ENCODE peak calls at places on chromosome 1, in nine cellular contexts. K is psoas muscle; U is body of pancreas; X is astrocyte; Y is sigmoid colon; O is adrenal gland; I is colonic mucosa; A is CD8-positive, alpha-beta T cell; V is thoracic aorta. M is an unnamed sample.
A peak's percentile ranks its signal among the peaks of the same experiment; 100 is the strongest.

GRCh38 chr1:14826172-14826636 is 227.7 kb downstream of the KAZN start:
- DNase-seq in K (no peak), U (peak; percentile 27), X (peak; percentile 87), Y (peak; percentile 88), O (no peak), I (peak; percentile 27), A (no peak), V (no peak), M (no peak)

GRCh38 chr1:110605901-110606783 is at the start of gene KCNA2:
- DNase-seq in K (peak; percentile 71), U (peak; percentile 52), X (peak; percentile 2), Y (peak; percentile 74), O (no peak), I (no peak), A (no peak), V (no peak), M (no peak)

GRCh38 chr1:166796620-166797236 is 42.5 kb upstream of the POGK start:
- DNase-seq in K (no peak), U (no peak), X (no peak), Y (no peak), O (no peak), I (no peak), A (no peak), V (no peak), M (no peak)

GRCh38 chr1:233477359-233477758 is 136.5 kb upstream of the KCNK1 start:
- DNase-seq in K (no peak), U (no peak), X (no peak), Y (no peak), O (no peak), I (no peak), A (no peak), V (no peak), M (no peak)

GRCh38 chr1:207993477-207994445 is 82.8 kb upstream of the CD34 start:
- DNase-seq in K (no peak), U (no peak), X (no peak), Y (no peak), O (no peak), I (no peak), A (no peak), V (no peak), M (no peak)

GRCh38 chr1:224831501-224831900 is 98.0 kb upstream of the DNAH14 start:
- DNase-seq in K (no peak), U (no peak), X (peak; percentile 20), Y (no peak), O (no peak), I (no peak), A (no peak), V (no peak), M (no peak)

GRCh38 chr1:39657923-39658485 is 13.9 kb downstream of the NT5C1A start:
- DNase-seq in K (peak; percentile 86), U (peak; percentile 80), X (peak; percentile 24), Y (no peak), O (peak; percentile 68), I (peak; percentile 71), A (peak; percentile 63), V (no peak), M (peak; percentile 47)

GRCh38 chr1:182761396-182762395 is 27.9 kb upstream of the NPL start:
- DNase-seq in K (no peak), U (no peak), X (no peak), Y (no peak), O (no peak), I (no peak), A (no peak), V (no peak), M (no peak)

GRCh38 chr1:155006601-155007101 is 4.0 kb downstream of the ZBTB7B start:
- DNase-seq in K (no peak), U (peak; percentile 48), X (no peak), Y (no peak), O (peak; percentile 15), I (no peak), A (no peak), V (no peak), M (no peak)

GRCh38 chr1:52723260-52723659 is 3.0 kb upstream of the ZYG11B start:
- DNase-seq in K (no peak), U (no peak), X (no peak), Y (no peak), O (no peak), I (no peak), A (no peak), V (no peak), M (no peak)

GRCh38 chr1:45922813-45923212 is 119.4 kb downstream of the MAST2 start:
- DNase-seq in K (no peak), U (no peak), X (no peak), Y (no peak), O (no peak), I (no peak), A (no peak), V (no peak), M (no peak)
- H3K27ac ChIP-seq in K (peak overlapping the region; percentile 41), U (no peak overlapping the region), X (no peak overlapping the region), Y (no peak overlapping the region), O (no peak overlapping the region), I (no peak overlapping the region), A (no peak overlapping the region), V (no peak overlapping the region), M (no peak overlapping the region)

DNA sequence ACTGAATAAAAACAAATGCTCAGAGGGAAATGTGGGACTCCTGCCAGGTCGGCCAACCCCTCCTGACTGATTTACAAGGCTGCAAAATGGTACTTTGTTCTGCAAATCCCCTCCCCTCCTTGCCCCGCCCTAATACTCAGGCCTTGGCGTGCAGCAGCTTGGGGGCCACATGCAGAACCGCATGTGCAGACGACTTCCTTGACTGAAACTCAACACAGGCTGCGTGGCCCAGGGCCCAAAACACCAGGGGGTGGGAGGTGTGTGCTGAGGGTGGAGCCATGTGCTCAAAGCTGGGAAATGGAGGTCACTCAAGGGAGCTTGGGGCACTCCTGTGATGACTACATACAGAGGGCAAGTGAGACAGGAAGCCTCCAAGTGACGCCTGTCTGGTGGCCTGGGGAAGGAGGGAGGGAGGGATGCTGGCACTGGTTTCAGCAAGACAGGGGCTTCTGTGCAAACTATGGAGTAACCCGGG is 87.2 kb downstream of the MRPL37 start:
- DNase-seq in K (peak; percentile 91), U (peak; percentile 86), X (peak; percentile 64), Y (peak; percentile 93), O (peak; percentile 79), I (peak; percentile 88), A (peak; percentile 71), V (peak; percentile 69), M (peak; percentile 14)
- H3K4me1 ChIP-seq in K (peaks cover 75% of the 10 kb centered on the region), U (peaks cover 57% of the 10 kb centered on the region), X (peaks cover 18% of the 10 kb centered on the region), Y (peaks cover 85% of the 10 kb centered on the region), O (peaks cover 65% of the 10 kb centered on the region), I (peaks cover 36% of the 10 kb centered on the region), A (peaks cover 96% of the 10 kb centered on the region), V (peaks cover 63% of the 10 kb centered on the region), M (peaks cover 95% of the 10 kb centered on the region)

DNA sequence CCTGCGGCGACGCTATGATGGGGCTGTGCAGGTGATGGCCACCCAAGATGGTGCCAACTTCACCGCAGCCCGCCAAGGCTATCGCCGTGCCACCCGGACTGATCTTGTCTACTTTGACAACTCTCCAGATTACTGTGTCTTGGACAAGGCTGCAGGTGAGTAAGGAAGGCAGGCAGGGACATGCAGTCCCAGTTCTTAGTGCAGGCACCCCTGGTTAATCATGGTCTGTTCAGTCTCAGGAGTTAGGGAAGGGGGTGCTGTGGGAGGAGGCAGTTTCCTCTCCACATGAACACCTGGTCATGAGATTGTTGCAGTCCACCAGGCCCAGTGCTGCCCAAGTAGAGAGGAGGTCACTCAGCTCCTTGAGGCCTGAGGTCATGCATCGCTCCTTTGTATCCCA is 8.5 kb downstream of the WNT2B start:
- DNase-seq in K (no peak), U (no peak), X (no peak), Y (no peak), O (no peak), I (no peak), A (no peak), V (no peak), M (no peak)
- H3K4me3 ChIP-seq in K (no peak overlapping the region), U (no peak overlapping the region), X (no peak overlapping the region), Y (no peak overlapping the region), O (no peak overlapping the region), I (no peak overlapping the region), A (no peak overlapping the region), V (no peak overlapping the region), M (no peak overlapping the region)

GRCh38 chr1:116918714-116919357 is 9.1 kb downstream of the PTGFRN start:
- DNase-seq in K (no peak), U (no peak), X (no peak), Y (no peak), O (no peak), I (no peak), A (no peak), V (no peak), M (no peak)

GRCh38 chr1:116921301-116921885 is 11.7 kb downstream of the PTGFRN start:
- DNase-seq in K (no peak), U (no peak), X (no peak), Y (peak; percentile 4), O (no peak), I (no peak), A (no peak), V (no peak), M (no peak)

GRCh38 chr1:116921937-116922336 is 12.2 kb downstream of the PTGFRN start:
- DNase-seq in K (no peak), U (no peak), X (no peak), Y (peak; percentile 4), O (no peak), I (no peak), A (no peak), V (no peak), M (no peak)

GRCh38 chr1:116919802-116920201 is 10.1 kb downstream of the PTGFRN start:
- DNase-seq in K (no peak), U (peak; percentile 68), X (no peak), Y (peak; percentile 65), O (peak; percentile 45), I (peak; percentile 53), A (no peak), V (no peak), M (no peak)

DNA sequence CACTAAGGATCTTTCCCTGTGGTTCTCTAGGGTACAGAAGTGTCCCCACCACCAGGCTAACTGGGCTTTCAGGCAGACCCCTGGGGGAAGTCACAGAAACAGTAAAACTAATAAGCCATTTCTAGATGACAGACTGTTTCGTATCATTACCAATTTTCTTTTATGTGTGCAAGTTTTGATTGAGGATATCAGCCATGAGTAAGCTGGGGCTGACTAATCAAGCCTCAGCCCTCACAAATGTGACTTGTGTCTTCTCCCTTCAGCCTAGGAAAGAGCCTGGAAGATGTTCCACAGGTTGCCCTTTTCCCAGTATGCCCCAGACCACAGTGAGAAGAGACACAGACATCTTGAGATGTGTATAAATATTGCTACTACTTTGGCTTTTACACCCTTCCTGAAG is 10.5 kb downstream of the PTGFRN start:
- DNase-seq in K (no peak), U (no peak), X (no peak), Y (no peak), O (no peak), I (no peak), A (no peak), V (no peak), M (no peak)
- H3K27ac ChIP-seq in K (no peak overlapping the region), U (peak overlapping the region; percentile 43), X (no peak overlapping the region), Y (no peak overlapping the region), O (no peak overlapping the region), I (peak overlapping the region; percentile 17), A (no peak overlapping the region), V (no peak overlapping the region), M (no peak overlapping the region)

GRCh38 chr1:235844776-235845175 is 21.9 kb downstream of the LYST start:
- DNase-seq in K (no peak), U (no peak), X (no peak), Y (no peak), O (no peak), I (no peak), A (no peak), V (no peak), M (no peak)
- H3K4me1 ChIP-seq in K (peaks cover 14% of the 10 kb centered on the region), U (no peaks in the 10 kb centered on the region), X (no peaks in the 10 kb centered on the region), Y (peaks cover 13% of the 10 kb centered on the region), O (peaks cover 30% of the 10 kb centered on the region), I (no peaks in the 10 kb centered on the region), A (peaks cover 24% of the 10 kb centered on the region), V (peaks cover 7% of the 10 kb centered on the region), M (peaks cover 25% of the 10 kb centered on the region)